ENCODE peak calls at places on chromosomes 2 and 18, in five cellular contexts. D is CD4-positive, alpha-beta T cell; E is iPS-NIHi11; A is fibroblast of mammary gland; Z is activated CD4-positive, alpha-beta T cell treated with anti-CD3 and anti-CD28 coated beads, Interleukin-2, amount 50 U/mL, for 1 hour. P is an unnamed sample.
A peak's percentile ranks its signal among the peaks of the same experiment; 100 is the strongest.

GRCh38 chr2:39304729-39305128 is 61.0 kb upstream of the CDKL4 start:
- DNase-seq in D (no peak), E (no peak), A (peak; percentile 3), Z (no peak), P (no peak)

GRCh38 chr18:8706981-8707940 is 1.9 kb downstream of the MTCL1 start:
- DNase-seq in D (no peak), E (peak; percentile 47), A (peak; percentile 69), Z (peak; percentile 15), P (peak; percentile 76)

GRCh38 chr18:2979871-2980606 is 32.9 kb downstream of the LPIN2 start:
- DNase-seq in D (no peak), E (no peak), A (peak; percentile 52), Z (no peak), P (no peak)

GRCh38 chr18:36284671-36285295 is 12.7 kb upstream of the FHOD3 start:
- DNase-seq in D (peak; percentile 13), E (peak; percentile 55), A (peak; percentile 74), Z (peak; percentile 32), P (no peak)

GRCh38 chr2:119426801-119427395 is 4.8 kb upstream of the TMEM37 start:
- DNase-seq in D (no peak), E (no peak), A (no peak), Z (no peak), P (peak; percentile 90)

GRCh38 chr2:28080911-28081310 is 190.4 kb downstream of the BABAM2 start:
- DNase-seq in D (no peak), E (peak; percentile 7), A (peak; percentile 65), Z (no peak), P (no peak)

GRCh38 chr2:220789961-220790360 is 782.1 kb downstream of the EPHA4 start:
- DNase-seq in D (no peak), E (no peak), A (peak; percentile 57), Z (no peak), P (no peak)

GRCh38 chr2:1497122-1497611 is 83.9 kb downstream of the TPO start:
- DNase-seq in D (no peak), E (no peak), A (no peak), Z (no peak), P (peak; percentile 55)

P was measured in upper lobe of right lung.